ENCODE peak calls at places on chromosomes 2 and 18, in six cellular contexts. T, W, S, Z, X and M are unnamed samples.

GRCh38 chr2:167767858-167768257 is 479.5 kb downstream of the STK39 start:
- DNase-seq in S (no peak), W (no peak), Z (no peak), T (no peak), X (no peak), M (no peak)

GRCh38 chr2:202249864-202250263 is 11.5 kb upstream of the SUMO1 start:
- DNase-seq in Z (no peak), T (peak), W (no peak), S (no peak), X (no peak), M (no peak)

GRCh38 chr2:224754129-224754528 is 38.0 kb upstream of the CCDC195 start:
- DNase-seq in Z (peak), S (no peak), W (no peak), T (no peak), X (no peak), M (peak)

GRCh38 chr18:35457140-35457704 is 40.5 kb downstream of the INO80C start:
- DNase-seq in S (no peak), Z (no peak), X (no peak), T (no peak), W (no peak), M (no peak)

GRCh38 chr2:25161055-25161781 is 7.2 kb downstream of the POMC start:
- DNase-seq in S (no peak), T (no peak), X (peak), Z (no peak), W (peak), M (no peak)

GRCh38 chr2:165240927-165241326 is 1.7 kb downstream of the SCN2A start:
- DNase-seq in S (no peak), Z (no peak), W (no peak), T (no peak), X (no peak), M (no peak)

GRCh38 chr2:241764272-241765241 is 12.1 kb upstream of the GAL3ST2 start:
- DNase-seq in T (no peak), X (no peak), W (peak), Z (no peak), S (peak), M (peak)

GRCh38 chr18:62678847-62679535 is 36.4 kb upstream of the PHLPP1 start:
- DNase-seq in W (no peak), X (no peak), S (no peak), Z (no peak), T (peak), M (no peak)

GRCh38 chr2:164717000-164717597 is 95.8 kb upstream of the GRB14 start:
- DNase-seq in W (no peak), S (no peak), Z (peak), T (no peak), X (no peak), M (no peak)